ENCODE peak calls at places on chromosomes 6 and 20, in four cellular contexts. D, H, J and S are unnamed samples.

GRCh38 chr20:62285151-62285550 is 17.6 kb upstream of the ADRM1 start:
- DNase-seq in D (no peak), H (no peak), J (no peak), S (no peak)

GRCh38 chr6:43076928-43077809 is 1.1 kb downstream of the PTK7 start:
- DNase-seq in D (no peak), H (peak; percentile 39), J (no peak), S (no peak)

GRCh38 chr6:35146453-35146852 is 5.3 kb upstream of the TCP11 start:
- DNase-seq in D (no peak), H (no peak), J (no peak), S (no peak)

GRCh38 chr6:14228571-14228970 is 111.0 kb downstream of the CD83 start:
- DNase-seq in D (no peak), H (no peak), J (peak; percentile 42), S (no peak)

GRCh38 chr6:88536056-88536455 is 369.9 kb upstream of the CNR1 start:
- DNase-seq in D (no peak), H (no peak), J (no peak), S (no peak)

GRCh38 chr6:90045535-90045934 is 151.3 kb downstream of the GJA10 start:
- DNase-seq in D (no peak), H (no peak), J (no peak), S (no peak)

GRCh38 chr20:18613553-18613952 is 25.7 kb downstream of the DTD1 start:
- DNase-seq in D (no peak), H (no peak), J (no peak), S (no peak)

GRCh38 chr20:14583413-14583812 is 246.0 kb upstream of the FLRT3 start:
- DNase-seq in D (no peak), H (no peak), J (no peak), S (no peak)

GRCh38 chr6:106110167-106110826 is 24.2 kb downstream of the PRDM1 start:
- DNase-seq in D (no peak), H (no peak), J (no peak), S (no peak)

GRCh38 chr20:1185316-1185741 is 548 bp upstream of the TMEM74B start:
- DNase-seq in D (no peak), H (no peak), J (peak; percentile 14), S (no peak)

GRCh38 chr6:10633216-10633615 is 61.2 kb downstream of the C6orf52 start:
- DNase-seq in D (no peak), H (no peak), J (no peak), S (no peak)

GRCh38 chr6:55963301-55963700 is 87.9 kb upstream of the BMP5 start:
- DNase-seq in D (no peak), H (no peak), J (no peak), S (no peak)

GRCh38 chr6:95923518-95923917 is 92.3 kb upstream of the FUT9 start:
- DNase-seq in D (no peak), H (no peak), J (no peak), S (no peak)

GRCh38 chr20:56636701-56637100 is 7.6 kb downstream of the TFAP2C start:
- DNase-seq in D (no peak), H (no peak), J (no peak), S (no peak)

GRCh38 chr6:93474733-93475179 is 55.4 kb upstream of the EPHA7 start:
- DNase-seq in D (no peak), H (no peak), J (no peak), S (no peak)

GRCh38 chr20:22402990-22403859 is 181.1 kb downstream of the FOXA2 start:
- DNase-seq in D (no peak), H (no peak), J (no peak), S (no peak)

GRCh38 chr20:59514554-59514953 is 89.8 kb upstream of the PHACTR3 start:
- DNase-seq in D (no peak), H (no peak), J (no peak), S (no peak)

GRCh38 chr20:10200329-10200728 is 18.3 kb upstream of the SNAP25 start:
- DNase-seq in D (no peak), H (no peak), J (no peak), S (no peak)

GRCh38 chr20:62953167-62953838 is 794 bp downstream of the SLC17A9 start:
- DNase-seq in D (no peak), H (peak; percentile 44), J (no peak), S (no peak)

GRCh38 chr20:36666181-36666740 is 20.3 kb upstream of the SLA2 start:
- DNase-seq in D (no peak), H (no peak), J (no peak), S (peak; percentile 47)

GRCh38 chr6:89298680-89299450 is 16.2 kb downstream of the GABRR2 start:
- DNase-seq in D (peak; percentile 48), H (no peak), J (peak; percentile 14), S (peak; percentile 11)

GRCh38 chr20:1377984-1378742 is 14.7 kb downstream of the FKBP1A start:
- DNase-seq in D (no peak), H (no peak), J (no peak), S (no peak)

GRCh38 chr20:18973499-18974173 is 160.1 kb downstream of the SCP2D1 start:
- DNase-seq in D (no peak), H (peak; percentile 80), J (no peak), S (no peak)

DNA sequence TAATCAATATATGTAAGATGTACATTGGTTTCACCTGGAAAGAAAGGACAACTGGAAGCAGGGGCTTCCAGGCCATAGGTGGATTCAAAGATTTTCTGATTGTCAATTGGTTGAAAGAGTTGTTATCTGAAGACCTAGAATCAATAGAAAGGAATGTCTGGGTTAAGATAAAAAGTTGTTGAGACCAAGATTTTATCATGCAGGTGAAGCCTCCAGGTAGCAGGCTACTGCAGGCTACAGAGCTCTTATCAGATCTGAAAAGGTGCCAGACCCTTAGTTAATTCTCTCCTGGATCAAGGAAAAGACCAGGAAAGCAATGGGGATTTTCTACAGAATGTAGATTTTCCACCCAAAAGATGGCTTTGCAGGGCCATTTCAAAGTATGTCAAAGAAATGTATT is 487.2 kb downstream of the BTBD3 start:
- DNase-seq in D (no peak), H (no peak), J (no peak), S (no peak)
- H3K9me3 ChIP-seq in D (no peaks in the 10 kb centered on the region), H (no peaks in the 10 kb centered on the region), J (peaks cover 12% of the 10 kb centered on the region), S (no peaks in the 10 kb centered on the region)

GRCh38 chr6:150201285-150201684 is 58.4 kb downstream of the PPP1R14C start:
- DNase-seq in D (no peak), H (no peak), J (no peak), S (no peak)
- H3K4me1 ChIP-seq in D (no peaks in the 10 kb centered on the region), H (no peaks in the 10 kb centered on the region), J (no peaks in the 10 kb centered on the region), S (no peaks in the 10 kb centered on the region)

GRCh38 chr20:47328841-47329448 is 27.6 kb downstream of the ZMYND8 start:
- DNase-seq in D (no peak), H (no peak), J (no peak), S (no peak)
- H3K36me3 ChIP-seq in D (peaks cover 12% of the 10 kb centered on the region), H (no peaks in the 10 kb centered on the region), J (peaks cover 24% of the 10 kb centered on the region), S (peaks cover 44% of the 10 kb centered on the region)

DNA sequence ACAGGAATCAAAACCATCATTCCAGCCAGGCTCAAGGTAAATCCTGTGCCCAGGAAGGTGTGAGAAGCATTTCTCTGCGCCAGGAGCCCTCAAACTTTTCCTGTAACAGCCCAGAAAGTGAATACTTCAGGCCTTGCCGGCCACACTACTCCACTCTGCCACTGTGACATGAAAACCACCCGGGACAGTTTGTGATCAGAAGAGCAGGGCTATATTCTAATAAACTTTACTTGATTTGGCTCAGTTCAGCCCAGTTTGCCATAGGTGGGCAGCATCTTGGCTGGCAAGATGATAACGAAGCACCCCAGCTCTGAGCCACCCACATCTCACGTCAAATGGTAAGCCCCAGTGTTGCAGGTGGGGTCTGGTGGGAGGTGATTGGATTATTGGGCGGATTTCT is 249.4 kb downstream of the DLL1 start:
- DNase-seq in D (no peak), H (no peak), J (no peak), S (no peak)
- H3K9me3 ChIP-seq in D (no peaks in the 10 kb centered on the region), H (no peaks in the 10 kb centered on the region), J (no peaks in the 10 kb centered on the region), S (no peaks in the 10 kb centered on the region)

GRCh38 chr6:402901-403658 is 11.5 kb downstream of the IRF4 start:
- DNase-seq in D (no peak), H (no peak), J (no peak), S (peak; percentile 69)

GRCh38 chr6:400815-401214 is 9.3 kb downstream of the IRF4 start:
- DNase-seq in D (no peak), H (no peak), J (no peak), S (no peak)

GRCh38 chr6:401994-402640 is 10.6 kb downstream of the IRF4 start:
- DNase-seq in D (no peak), H (no peak), J (no peak), S (no peak)

GRCh38 chr6:399785-400517 is 8.4 kb downstream of the IRF4 start:
- DNase-seq in D (no peak), H (no peak), J (peak; percentile 27), S (peak; percentile 89)

GRCh38 chr6:401239-401993 is 9.9 kb downstream of the IRF4 start:
- DNase-seq in D (no peak), H (no peak), J (no peak), S (no peak)
- H3K4me1 ChIP-seq in D (peaks cover 37% of the 10 kb centered on the region), H (no peaks in the 10 kb centered on the region), J (peaks cover 8% of the 10 kb centered on the region), S (peaks cover 77% of the 10 kb centered on the region)

DNA sequence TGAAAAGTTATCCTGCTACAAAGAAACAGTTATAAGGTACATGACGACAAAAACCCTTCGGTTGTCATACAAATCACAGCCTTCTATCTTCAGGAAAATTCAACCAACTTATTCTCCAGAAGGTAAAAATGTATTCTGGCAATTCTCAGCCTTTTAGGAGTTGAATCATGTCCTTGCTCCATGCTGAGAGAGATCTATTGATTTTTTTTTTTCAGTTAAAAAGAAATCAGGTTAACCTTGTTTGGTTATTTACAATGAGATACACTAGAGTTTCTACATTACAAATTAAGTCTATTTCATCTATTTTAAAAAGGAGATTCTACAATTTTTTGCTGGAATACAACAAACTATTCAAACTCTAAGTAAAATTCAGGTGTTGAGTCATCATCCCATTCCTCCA is 45.4 kb downstream of the ROS1 start:
- DNase-seq in D (no peak), H (no peak), J (no peak), S (no peak)
- H3K36me3 ChIP-seq in D (no peaks in the 10 kb centered on the region), H (no peaks in the 10 kb centered on the region), J (no peaks in the 10 kb centered on the region), S (no peaks in the 10 kb centered on the region)

DNA sequence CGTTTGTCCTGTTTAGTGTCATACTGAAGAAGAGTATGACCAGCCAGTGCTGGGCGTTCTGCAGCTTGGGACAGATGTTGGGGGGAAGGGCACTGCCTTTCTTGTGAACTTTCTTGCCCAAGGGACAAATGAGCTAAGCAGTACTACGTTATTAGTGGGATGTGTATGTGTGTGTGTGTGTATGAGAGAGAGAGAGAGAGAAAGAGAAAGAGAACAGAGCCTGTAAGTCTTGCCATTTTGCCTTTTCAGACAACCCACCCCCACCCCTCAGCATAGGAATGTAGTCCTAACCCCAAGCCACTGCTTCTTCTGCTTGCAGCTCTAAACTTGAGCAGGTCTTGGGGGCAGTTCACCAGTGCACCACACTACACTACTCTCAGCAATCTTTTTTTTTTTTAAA is 45.5 kb downstream of the E2F3 start:
- DNase-seq in D (no peak), H (no peak), J (no peak), S (no peak)
- H3K9me3 ChIP-seq in D (no peaks in the 10 kb centered on the region), H (no peaks in the 10 kb centered on the region), J (no peaks in the 10 kb centered on the region), S (no peaks in the 10 kb centered on the region)

DNA sequence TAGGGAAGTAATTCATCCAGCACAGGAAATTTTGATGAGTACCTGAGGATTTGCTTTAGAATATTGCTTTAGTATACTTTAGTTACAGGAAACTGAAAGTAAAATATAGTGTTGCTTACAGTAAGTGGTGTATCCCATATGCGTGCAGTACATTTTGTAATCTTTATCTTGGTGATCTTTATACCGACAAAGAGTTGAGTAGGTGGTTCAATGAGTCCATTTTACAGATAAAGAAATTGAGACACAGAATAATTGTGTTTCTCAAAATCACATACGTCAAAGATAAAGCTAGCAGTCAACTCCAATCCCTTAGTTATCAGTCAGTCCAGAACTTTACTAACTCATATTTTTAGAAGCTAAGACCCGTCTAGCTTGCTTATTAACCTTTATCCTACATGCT is 65.8 kb upstream of the E2F3 start:
- DNase-seq in D (no peak), H (no peak), J (peak; percentile 16), S (peak; percentile 22)
- H3K4me1 ChIP-seq in D (peaks cover 17% of the 10 kb centered on the region), H (no peaks in the 10 kb centered on the region), J (no peaks in the 10 kb centered on the region), S (peaks cover 15% of the 10 kb centered on the region)

GRCh38 chr6:118940770-118941169 is 5.8 kb upstream of the MCM9 start:
- DNase-seq in D (no peak), H (no peak), J (no peak), S (no peak)
- H3K36me3 ChIP-seq in D (no peaks in the 10 kb centered on the region), H (no peaks in the 10 kb centered on the region), J (no peaks in the 10 kb centered on the region), S (no peaks in the 10 kb centered on the region)